ENCODE peak calls at places on chromosome 13, in six cellular contexts. C is foreskin fibroblast; T is CD8-positive, alpha-beta T cell; V is IMR-90; Y is adrenal gland; Q is right atrium auricular region. W is an unnamed sample.

GRCh38 chr13:48194392-48194754 is 38.6 kb upstream of the ITM2B start:
- DNase-seq in C (no peak), T (no peak), V (no peak), Y (no peak), Q (no peak), W (peak; percentile 59)

GRCh38 chr13:26710166-26710565 is 50.4 kb downstream of the GPR12 start:
- DNase-seq in C (no peak), T (no peak), V (no peak), Y (no peak), Q (no peak), W (no peak)

GRCh38 chr13:37349916-37350315 is 244.5 kb upstream of the CSNK1A1L start:
- DNase-seq in C (no peak), T (no peak), V (no peak), Y (no peak), Q (no peak), W (no peak)

GRCh38 chr13:108595416-108596257 is 33.8 kb upstream of the MYO16 start:
- DNase-seq in C (no peak), T (no peak), V (no peak), Y (no peak), Q (no peak), W (no peak)

GRCh38 chr13:50366488-50367174 is 351.4 kb downstream of the KCNRG start:
- DNase-seq in C (no peak), T (no peak), V (no peak), Y (no peak), Q (no peak), W (no peak)

GRCh38 chr13:34321986-34322385 is 504.0 kb downstream of the RFC3 start:
- DNase-seq in C (no peak), T (no peak), V (no peak), Y (no peak), Q (no peak), W (no peak)

GRCh38 chr13:106858910-106859309 is 291.0 kb upstream of the ARGLU1 start:
- DNase-seq in C (no peak), T (no peak), V (no peak), Y (no peak), Q (no peak), W (peak; percentile 10)

GRCh38 chr13:109348514-109349340 is 437.7 kb downstream of the IRS2 start:
- DNase-seq in C (peak; percentile 63), T (no peak), V (peak; percentile 64), Y (no peak), Q (no peak), W (peak; percentile 49)

GRCh38 chr13:96781141-96781540 is 213.1 kb downstream of the OXGR1 start:
- DNase-seq in C (peak; percentile 60), T (no peak), V (no peak), Y (peak; percentile 18), Q (peak; percentile 76), W (peak; percentile 17)

GRCh38 chr13:50437252-50437651 is 406.2 kb downstream of the DLEU7 start:
- DNase-seq in C (peak; percentile 90), T (no peak), V (peak; percentile 87), Y (no peak), Q (no peak), W (no peak)

GRCh38 chr13:49436890-49437289 is 7.0 kb downstream of the CAB39L start:
- DNase-seq in C (peak; percentile 69), T (no peak), V (peak; percentile 73), Y (peak; percentile 66), Q (peak; percentile 67), W (peak; percentile 55)

GRCh38 chr13:59483441-59484116 is 680.1 kb downstream of the DIAPH3 start:
- DNase-seq in C (peak; percentile 8), T (no peak), V (peak; percentile 17), Y (peak; percentile 26), Q (no peak), W (no peak)

GRCh38 chr13:71867101-71867814 is at the start of gene DACH1:
- DNase-seq in C (peak; percentile 63), T (no peak), V (peak; percentile 20), Y (peak; percentile 69), Q (no peak), W (peak; percentile 32)

GRCh38 chr13:68708336-68708908 is 1399.2 kb upstream of the ATXN8OS start:
- DNase-seq in C (no peak), T (no peak), V (no peak), Y (no peak), Q (no peak), W (no peak)

GRCh38 chr13:54034047-54034446 is 1005.4 kb downstream of the OLFM4 start:
- DNase-seq in C (no peak), T (no peak), V (no peak), Y (no peak), Q (no peak), W (no peak)

GRCh38 chr13:90184355-90184754 is 1163.1 kb upstream of the MIR17HG start:
- DNase-seq in C (no peak), T (no peak), V (no peak), Y (no peak), Q (no peak), W (no peak)

GRCh38 chr13:74200081-74200480 is 65.9 kb upstream of the KLF12 start:
- DNase-seq in C (peak; percentile 76), T (no peak), V (peak; percentile 86), Y (no peak), Q (no peak), W (no peak)

GRCh38 chr13:22014469-22014868 is 343.6 kb downstream of the FGF9 start:
- DNase-seq in C (no peak), T (no peak), V (no peak), Y (peak; percentile 36), Q (no peak), W (peak; percentile 29)

GRCh38 chr13:43730642-43731041 is 56.1 kb downstream of the ENOX1 start:
- DNase-seq in C (peak; percentile 81), T (no peak), V (peak; percentile 80), Y (peak; percentile 31), Q (no peak), W (peak; percentile 78)

GRCh38 chr13:83515267-83515666 is 367.0 kb downstream of the SLITRK1 start:
- DNase-seq in C (peak; percentile 65), T (no peak), V (peak; percentile 22), Y (no peak), Q (no peak), W (peak; percentile 83)

GRCh38 chr13:23044906-23045305 is 135.9 kb upstream of the SGCG start:
- DNase-seq in C (no peak), T (no peak), V (no peak), Y (no peak), Q (no peak), W (peak; percentile 68)

GRCh38 chr13:76570485-76570884 is 315.7 kb downstream of the KCTD12 start:
- DNase-seq in C (no peak), T (no peak), V (no peak), Y (no peak), Q (no peak), W (no peak)

GRCh38 chr13:111326981-111327642 is 6.7 kb downstream of the TEX29 start:
- DNase-seq in C (no peak), T (no peak), V (no peak), Y (no peak), Q (peak; percentile 16), W (no peak)

GRCh38 chr13:47976325-47976724 is 24.7 kb downstream of the SUCLA2 start:
- DNase-seq in C (no peak), T (no peak), V (no peak), Y (no peak), Q (no peak), W (no peak)

GRCh38 chr13:94416454-94417080 is 62.9 kb downstream of the DCT start:
- DNase-seq in C (no peak), T (no peak), V (peak; percentile 24), Y (no peak), Q (no peak), W (peak; percentile 59)
- TF ChIP-seq CTCF in C (peak; percentile 13), T (no peak), V (peak; percentile 40), Y (no peak), Q (no peak), W (peak; percentile 67)

DNA sequence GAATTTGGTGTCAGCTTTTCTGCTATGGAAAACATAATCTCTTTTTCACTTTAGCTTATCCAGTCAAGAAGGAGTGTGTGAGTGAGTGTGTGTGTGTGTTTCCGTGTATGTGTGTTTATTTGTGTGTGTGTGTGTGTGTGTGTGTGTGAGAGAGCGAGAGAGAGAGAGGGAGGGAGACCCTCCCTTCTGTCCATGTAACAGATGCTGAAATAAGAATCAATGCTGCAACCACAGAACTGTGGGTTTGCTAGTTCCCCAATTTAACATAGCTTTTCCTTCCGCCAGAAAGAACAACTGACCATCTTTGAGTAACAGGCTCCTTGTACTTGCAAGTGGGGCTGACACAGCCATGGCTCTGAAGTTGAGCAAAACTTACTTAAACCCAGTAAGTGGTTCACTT is 5.2 kb downstream of the LCP1 start:
- DNase-seq in C (no peak), T (no peak), V (no peak), Y (no peak), Q (no peak), W (no peak)
- H3K4me3 ChIP-seq in C (no peak overlapping the region), T (peak overlapping the region; percentile 40), V (no peak overlapping the region), Y (no peak overlapping the region), Q (no peak overlapping the region), W (no peak overlapping the region)

GRCh38 chr13:30737511-30738342 is 2.4 kb downstream of the ALOX5AP start:
- DNase-seq in C (no peak), T (no peak), V (no peak), Y (no peak), Q (no peak), W (no peak)

GRCh38 chr13:30736461-30736860 is 1.1 kb downstream of the ALOX5AP start:
- DNase-seq in C (no peak), T (no peak), V (no peak), Y (no peak), Q (no peak), W (no peak)

GRCh38 chr13:30736921-30737320 is 1.6 kb downstream of the ALOX5AP start:
- DNase-seq in C (no peak), T (no peak), V (no peak), Y (no peak), Q (no peak), W (no peak)

GRCh38 chr13:30734434-30734833 is 909 bp upstream of the ALOX5AP start:
- DNase-seq in C (peak; percentile 30), T (no peak), V (peak; percentile 74), Y (no peak), Q (no peak), W (peak; percentile 90)

DNA sequence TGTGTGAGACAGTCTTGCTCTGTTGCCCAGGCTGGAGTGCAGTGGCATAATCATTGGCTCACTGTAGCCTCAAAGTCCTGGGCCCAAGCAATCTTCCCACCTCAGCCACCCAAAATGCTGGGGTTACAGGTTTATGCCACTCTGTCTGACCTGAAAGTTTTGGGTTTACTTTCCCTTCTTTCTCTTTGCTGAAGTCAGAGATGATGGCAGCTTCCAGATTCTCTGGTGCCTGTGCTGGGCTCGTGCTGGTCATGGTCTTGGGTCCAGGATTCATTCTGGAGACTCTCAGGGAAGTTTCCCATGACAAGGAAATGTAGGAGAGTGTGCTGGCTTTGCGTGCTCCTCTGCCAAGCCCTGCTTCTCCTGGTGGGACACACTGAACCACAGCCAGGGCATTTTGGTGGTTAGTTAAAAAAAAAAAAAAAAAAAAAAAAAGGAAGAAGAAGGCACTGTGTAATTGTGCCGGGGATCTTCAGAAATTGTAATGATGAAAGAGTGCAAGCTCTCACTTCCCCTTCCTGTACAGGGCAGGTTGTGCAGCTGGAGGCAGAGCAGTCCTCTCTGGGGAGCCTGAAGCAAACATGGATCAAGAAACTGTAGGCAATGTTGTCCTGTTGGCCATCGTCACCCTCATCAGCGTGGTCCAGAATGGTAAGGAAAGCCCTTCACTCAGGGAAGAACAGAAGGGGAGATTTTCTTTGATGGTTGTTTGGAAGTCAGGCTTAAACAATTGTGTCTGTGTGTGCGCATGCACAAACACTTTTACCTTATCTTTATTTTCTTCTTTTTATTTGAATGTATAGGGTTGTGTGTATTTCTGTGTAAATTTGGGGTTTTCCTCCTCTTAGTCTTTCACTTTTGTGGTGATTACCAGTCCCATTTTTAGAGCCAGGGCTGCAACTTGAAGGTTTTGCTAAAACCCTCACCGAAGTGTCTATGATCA is at the start of gene ALOX5AP:
- DNase-seq in C (no peak), T (peak; percentile 28), V (no peak), Y (no peak), Q (no peak), W (no peak)
- TF ChIP-seq CTCF in C (no peak), T (no peak), V (no peak), Y (no peak), Q (no peak), W (no peak)

GRCh38 chr13:73056054-73056962 is 2.5 kb upstream of the KLF5 start:
- DNase-seq in C (peak; percentile 57), T (no peak), V (peak; percentile 84), Y (no peak), Q (no peak), W (peak; percentile 76)
- H3K4me3 ChIP-seq in C (no peak overlapping the region), T (no peak overlapping the region), V (no peak overlapping the region), Y (no peak overlapping the region), Q (no peak overlapping the region), W (peak overlapping the region; percentile 47)

W was measured in epithelial cell of esophagus.